ENCODE peak calls at places on chromosomes 1 and 21, in six cellular contexts. One of them, this sample, is unnamed.

GRCh38 chr1:7420098-7420445 is 351.0 kb upstream of the VAMP3 start:
- DNase-seq in cardiac muscle cell: no peak
- DNase-seq in PC-3: no peak
- DNase-seq in tibial nerve: no peak
- DNase-seq in endothelial cell of umbilical vein: no peak
- DNase-seq in tibial artery: peak; percentile 44
- DNase-seq in this sample: no peak

GRCh38 chr1:233242827-233243483 is 52.6 kb downstream of the PCNX2 start:
- DNase-seq in cardiac muscle cell: no peak
- DNase-seq in PC-3: no peak
- DNase-seq in tibial nerve: no peak
- DNase-seq in endothelial cell of umbilical vein: peak; percentile 59
- DNase-seq in tibial artery: no peak
- DNase-seq in this sample: no peak

GRCh38 chr1:241615043-241615974 is 24.9 kb downstream of the CHML start:
- DNase-seq in cardiac muscle cell: no peak
- DNase-seq in PC-3: peak; percentile 99
- DNase-seq in tibial nerve: no peak
- DNase-seq in endothelial cell of umbilical vein: no peak
- DNase-seq in tibial artery: no peak
- DNase-seq in this sample: no peak

GRCh38 chr1:110687244-110687643 is 12.5 kb upstream of the KCNA3 start:
- DNase-seq in cardiac muscle cell: no peak
- DNase-seq in PC-3: peak; percentile 78
- DNase-seq in tibial nerve: no peak
- DNase-seq in endothelial cell of umbilical vein: no peak
- DNase-seq in tibial artery: no peak
- DNase-seq in this sample: no peak

GRCh38 chr1:232844791-232845190 is 39.6 kb downstream of the MAP10 start:
- DNase-seq in cardiac muscle cell: no peak
- DNase-seq in PC-3: peak; percentile 34
- DNase-seq in tibial nerve: no peak
- DNase-seq in endothelial cell of umbilical vein: no peak
- DNase-seq in tibial artery: no peak
- DNase-seq in this sample: no peak

GRCh38 chr1:115492880-115493279 is 148.9 kb upstream of the VANGL1 start:
- DNase-seq in cardiac muscle cell: no peak
- DNase-seq in PC-3: peak; percentile 48
- DNase-seq in tibial nerve: no peak
- DNase-seq in endothelial cell of umbilical vein: no peak
- DNase-seq in tibial artery: no peak
- DNase-seq in this sample: no peak

GRCh38 chr1:193115629-193116227 is 6.1 kb upstream of the CDC73 start:
- DNase-seq in cardiac muscle cell: peak; percentile 78
- DNase-seq in PC-3: peak; percentile 92
- DNase-seq in tibial nerve: no peak
- DNase-seq in endothelial cell of umbilical vein: peak; percentile 89
- DNase-seq in tibial artery: no peak
- DNase-seq in this sample: no peak

GRCh38 chr1:226201029-226201593 is 14.6 kb upstream of the ACBD3 start:
- DNase-seq in cardiac muscle cell: peak; percentile 34
- DNase-seq in PC-3: peak; percentile 56
- DNase-seq in tibial nerve: no peak
- DNase-seq in endothelial cell of umbilical vein: no peak
- DNase-seq in tibial artery: no peak
- DNase-seq in this sample: no peak

GRCh38 chr1:227240983-227241382 is 77.3 kb downstream of the CDC42BPA start:
- DNase-seq in cardiac muscle cell: no peak
- DNase-seq in PC-3: no peak
- DNase-seq in tibial nerve: no peak
- DNase-seq in endothelial cell of umbilical vein: no peak
- DNase-seq in tibial artery: no peak
- DNase-seq in this sample: no peak

GRCh38 chr1:55053265-55053954 is 14.1 kb downstream of the PCSK9 start:
- DNase-seq in cardiac muscle cell: no peak
- DNase-seq in PC-3: no peak
- DNase-seq in tibial nerve: peak; percentile 20
- DNase-seq in endothelial cell of umbilical vein: no peak
- DNase-seq in tibial artery: peak; percentile 64
- DNase-seq in this sample: no peak

GRCh38 chr1:66048011-66048410 is 255.3 kb downstream of the PDE4B start:
- DNase-seq in cardiac muscle cell: peak; percentile 12
- DNase-seq in PC-3: no peak
- DNase-seq in tibial nerve: no peak
- DNase-seq in endothelial cell of umbilical vein: peak; percentile 27
- DNase-seq in tibial artery: no peak
- DNase-seq in this sample: no peak

GRCh38 chr1:41381691-41382530 is 20.7 kb downstream of the FOXO6 start:
- DNase-seq in cardiac muscle cell: peak; percentile 49
- DNase-seq in PC-3: peak; percentile 72
- DNase-seq in tibial nerve: peak; percentile 19
- DNase-seq in endothelial cell of umbilical vein: peak; percentile 17
- DNase-seq in tibial artery: peak; percentile 82
- DNase-seq in this sample: peak; percentile 20

GRCh38 chr1:149965440-149965839 is 28.8 kb upstream of the MTMR11 start:
- DNase-seq in cardiac muscle cell: no peak
- DNase-seq in PC-3: no peak
- DNase-seq in tibial nerve: no peak
- DNase-seq in endothelial cell of umbilical vein: no peak
- DNase-seq in tibial artery: no peak
- DNase-seq in this sample: no peak

GRCh38 chr1:224722838-224723237 is 106.7 kb downstream of the CNIH3 start:
- DNase-seq in cardiac muscle cell: no peak
- DNase-seq in PC-3: no peak
- DNase-seq in tibial nerve: no peak
- DNase-seq in endothelial cell of umbilical vein: no peak
- DNase-seq in tibial artery: no peak
- DNase-seq in this sample: no peak

GRCh38 chr1:96362623-96363022 is 359.0 kb upstream of the PTBP2 start:
- DNase-seq in cardiac muscle cell: no peak
- DNase-seq in PC-3: peak; percentile 96
- DNase-seq in tibial nerve: no peak
- DNase-seq in endothelial cell of umbilical vein: peak; percentile 84
- DNase-seq in tibial artery: no peak
- DNase-seq in this sample: no peak

GRCh38 chr1:41895552-41895951 is 23.2 kb downstream of the HIVEP3 start:
- DNase-seq in cardiac muscle cell: no peak
- DNase-seq in PC-3: peak; percentile 63
- DNase-seq in tibial nerve: no peak
- DNase-seq in endothelial cell of umbilical vein: no peak
- DNase-seq in tibial artery: no peak
- DNase-seq in this sample: no peak

GRCh38 chr1:206703647-206704046 is 18.9 kb downstream of the MAPKAPK2 start:
- DNase-seq in cardiac muscle cell: no peak
- DNase-seq in PC-3: no peak
- DNase-seq in tibial nerve: no peak
- DNase-seq in endothelial cell of umbilical vein: no peak
- DNase-seq in tibial artery: no peak
- DNase-seq in this sample: peak; percentile 40

GRCh38 chr1:26799479-26800133 is 11.9 kb downstream of the PIGV start:
- DNase-seq in cardiac muscle cell: no peak
- DNase-seq in PC-3: peak; percentile 81
- DNase-seq in tibial nerve: no peak
- DNase-seq in endothelial cell of umbilical vein: peak; percentile 55
- DNase-seq in tibial artery: peak; percentile 71
- DNase-seq in this sample: no peak

GRCh38 chr1:18895317-18895716 is 7.0 kb downstream of the ALDH4A1 start:
- DNase-seq in cardiac muscle cell: no peak
- DNase-seq in PC-3: no peak
- DNase-seq in tibial nerve: no peak
- DNase-seq in endothelial cell of umbilical vein: no peak
- DNase-seq in tibial artery: no peak
- DNase-seq in this sample: no peak

GRCh38 chr1:215476541-215476940 is 90.6 kb upstream of the KCTD3 start:
- DNase-seq in cardiac muscle cell: no peak
- DNase-seq in PC-3: no peak
- DNase-seq in tibial nerve: no peak
- DNase-seq in endothelial cell of umbilical vein: no peak
- DNase-seq in tibial artery: no peak
- DNase-seq in this sample: no peak

GRCh38 chr1:228792601-228793000 is 57.3 kb downstream of the RHOU start:
- DNase-seq in cardiac muscle cell: peak; percentile 58
- DNase-seq in PC-3: no peak
- DNase-seq in tibial nerve: no peak
- DNase-seq in endothelial cell of umbilical vein: no peak
- DNase-seq in tibial artery: no peak
- DNase-seq in this sample: no peak

GRCh38 chr21:45641480-45642035 is 2.0 kb upstream of the PCBP3 start:
- DNase-seq in cardiac muscle cell: no peak
- DNase-seq in PC-3: no peak
- DNase-seq in tibial nerve: no peak
- DNase-seq in endothelial cell of umbilical vein: no peak
- DNase-seq in tibial artery: no peak
- DNase-seq in this sample: no peak

GRCh38 chr1:119651133-119651532 is 3.1 kb upstream of the ZNF697 start:
- DNase-seq in cardiac muscle cell: no peak
- DNase-seq in PC-3: no peak
- DNase-seq in tibial nerve: no peak
- DNase-seq in endothelial cell of umbilical vein: no peak
- DNase-seq in tibial artery: no peak
- DNase-seq in this sample: no peak

GRCh38 chr1:171127481-171127880 is 36.8 kb downstream of the FMO3 start:
- DNase-seq in cardiac muscle cell: no peak
- DNase-seq in PC-3: no peak
- DNase-seq in tibial nerve: no peak
- DNase-seq in endothelial cell of umbilical vein: no peak
- DNase-seq in tibial artery: no peak
- DNase-seq in this sample: no peak

GRCh38 chr1:87226341-87226760 is 102.3 kb upstream of the LMO4 start:
- DNase-seq in cardiac muscle cell: peak; percentile 32
- DNase-seq in PC-3: peak; percentile 96
- DNase-seq in tibial nerve: peak; percentile 71
- DNase-seq in endothelial cell of umbilical vein: peak; percentile 93
- DNase-seq in tibial artery: peak; percentile 75
- DNase-seq in this sample: no peak

GRCh38 chr1:182768973-182769372 is 20.6 kb upstream of the NPL start:
- DNase-seq in cardiac muscle cell: no peak
- DNase-seq in PC-3: no peak
- DNase-seq in tibial nerve: no peak
- DNase-seq in endothelial cell of umbilical vein: no peak
- DNase-seq in tibial artery: no peak
- DNase-seq in this sample: no peak

GRCh38 chr1:31932491-31933316 is 5.5 kb downstream of the PTP4A2 start:
- DNase-seq in cardiac muscle cell: no peak
- DNase-seq in PC-3: peak; percentile 88
- DNase-seq in tibial nerve: no peak
- DNase-seq in endothelial cell of umbilical vein: peak; percentile 73
- DNase-seq in tibial artery: no peak
- DNase-seq in this sample: no peak

GRCh38 chr1:31934706-31935629 is 3.2 kb downstream of the PTP4A2 start:
- DNase-seq in cardiac muscle cell: no peak
- DNase-seq in PC-3: peak; percentile 91
- DNase-seq in tibial nerve: no peak
- DNase-seq in endothelial cell of umbilical vein: peak; percentile 58
- DNase-seq in tibial artery: no peak
- DNase-seq in this sample: no peak

GRCh38 chr1:31934251-31934650 is 3.9 kb downstream of the PTP4A2 start:
- DNase-seq in cardiac muscle cell: no peak
- DNase-seq in PC-3: no peak
- DNase-seq in tibial nerve: no peak
- DNase-seq in endothelial cell of umbilical vein: no peak
- DNase-seq in tibial artery: no peak
- DNase-seq in this sample: no peak

GRCh38 chr1:31930827-31931226 is 7.3 kb downstream of the PTP4A2 start:
- DNase-seq in cardiac muscle cell: no peak
- DNase-seq in PC-3: no peak
- DNase-seq in tibial nerve: no peak
- DNase-seq in endothelial cell of umbilical vein: peak; percentile 15
- DNase-seq in tibial artery: no peak
- DNase-seq in this sample: no peak

DNA sequence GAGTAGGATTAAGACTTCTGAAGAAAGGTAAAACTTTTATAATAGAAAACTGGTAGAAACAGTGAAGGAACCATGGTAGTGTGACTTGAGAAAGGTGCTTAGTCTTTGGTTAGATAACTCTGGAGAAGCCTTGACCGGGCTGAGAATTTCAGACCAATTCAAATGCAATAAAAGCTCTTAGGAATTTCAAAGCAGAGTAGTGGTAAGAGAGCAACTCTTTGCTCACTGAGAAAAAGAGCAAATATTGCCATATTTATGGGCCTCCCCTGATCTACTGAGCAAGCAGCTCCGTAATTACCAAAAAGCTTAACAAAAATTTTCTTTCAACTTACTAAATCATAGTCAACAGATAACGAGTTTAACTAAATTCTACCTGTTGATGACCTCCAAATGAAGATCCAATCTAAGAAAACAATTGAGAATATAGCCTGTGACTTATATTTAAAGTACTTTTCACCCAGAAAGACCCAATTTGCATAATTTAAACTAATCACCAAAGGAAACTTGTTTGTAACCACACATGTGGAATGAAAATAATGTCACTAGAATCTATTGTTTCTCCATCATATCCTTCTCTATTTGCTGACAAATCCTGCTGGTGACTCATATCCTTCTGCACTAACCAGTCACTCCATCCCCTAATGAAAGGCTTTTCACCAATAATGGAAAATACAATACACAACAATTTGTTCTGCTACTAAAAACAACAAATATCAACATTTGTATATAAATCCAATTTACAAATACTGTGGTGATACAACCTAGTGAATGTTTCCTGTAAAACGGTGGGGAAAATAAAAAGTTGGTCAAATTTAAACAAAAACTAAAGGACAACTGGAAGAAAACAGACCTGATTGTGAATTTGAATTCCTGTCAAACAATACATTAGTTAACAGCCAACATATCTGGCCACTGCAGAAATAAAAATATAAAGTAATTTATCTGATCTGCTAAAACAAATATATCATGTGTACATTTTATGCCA is 6.6 kb downstream of the PTP4A2 start:
- DNase-seq in cardiac muscle cell: no peak
- DNase-seq in PC-3: peak; percentile 70
- DNase-seq in tibial nerve: no peak
- DNase-seq in endothelial cell of umbilical vein: peak; percentile 86
- DNase-seq in tibial artery: no peak
- DNase-seq in this sample: no peak
- H3K4me3 ChIP-seq in cardiac muscle cell: no peak overlapping the region
- H3K4me3 ChIP-seq in PC-3: peak overlapping the region; percentile 34
- H3K4me3 ChIP-seq in tibial nerve: no peak overlapping the region
- H3K4me3 ChIP-seq in endothelial cell of umbilical vein: peak overlapping the region; percentile 38
- H3K4me3 ChIP-seq in tibial artery: no peak overlapping the region
- H3K4me3 ChIP-seq in this sample: peak overlapping the region; percentile 50

GRCh38 chr1:29120955-29121485 is 2.7 kb downstream of the TMEM200B start:
- DNase-seq in cardiac muscle cell: peak; percentile 52
- DNase-seq in PC-3: no peak
- DNase-seq in tibial nerve: no peak
- DNase-seq in endothelial cell of umbilical vein: peak; percentile 42
- DNase-seq in tibial artery: peak; percentile 67
- DNase-seq in this sample: peak; percentile 73
- H3K4me3 ChIP-seq in cardiac muscle cell: no peak overlapping the region
- H3K4me3 ChIP-seq in PC-3: no peak overlapping the region
- H3K4me3 ChIP-seq in tibial nerve: peak overlapping the region; percentile 69
- H3K4me3 ChIP-seq in endothelial cell of umbilical vein: no peak overlapping the region
- H3K4me3 ChIP-seq in tibial artery: peak overlapping the region; percentile 85
- H3K4me3 ChIP-seq in this sample: no peak overlapping the region

GRCh38 chr21:33071878-33072306 is 2.0 kb downstream of the OLIG1 start:
- DNase-seq in cardiac muscle cell: peak; percentile 23
- DNase-seq in PC-3: no peak
- DNase-seq in tibial nerve: no peak
- DNase-seq in endothelial cell of umbilical vein: peak; percentile 32
- DNase-seq in tibial artery: no peak
- DNase-seq in this sample: no peak
- H3K4me3 ChIP-seq in cardiac muscle cell: peak overlapping the region; percentile 37
- H3K4me3 ChIP-seq in PC-3: no peak overlapping the region
- H3K4me3 ChIP-seq in tibial nerve: peak overlapping the region; percentile 8
- H3K4me3 ChIP-seq in endothelial cell of umbilical vein: no peak overlapping the region
- H3K4me3 ChIP-seq in tibial artery: peak overlapping the region; percentile 18
- H3K4me3 ChIP-seq in this sample: peak overlapping the region; percentile 59

GRCh38 chr1:154556422-154556821 is 2.0 kb downstream of the UBE2Q1 start:
- DNase-seq in cardiac muscle cell: peak; percentile 70
- DNase-seq in PC-3: no peak
- DNase-seq in tibial nerve: no peak
- DNase-seq in endothelial cell of umbilical vein: no peak
- DNase-seq in tibial artery: no peak
- DNase-seq in this sample: no peak
- H3K4me3 ChIP-seq in cardiac muscle cell: peak overlapping the region; percentile 63
- H3K4me3 ChIP-seq in PC-3: peak overlapping the region; percentile 80
- H3K4me3 ChIP-seq in tibial nerve: peak overlapping the region; percentile 70
- H3K4me3 ChIP-seq in endothelial cell of umbilical vein: peak overlapping the region; percentile 92
- H3K4me3 ChIP-seq in tibial artery: peak overlapping the region; percentile 94
- H3K4me3 ChIP-seq in this sample: no peak overlapping the region

This sample was measured in CD8-positive, alpha-beta memory T cell.